ENCODE peak calls at places on chromosomes 1 and 21, in seven cellular contexts. A is NCI-H1105, F is uterus, Y is HT1080, G is caudate nucleus, B is ACHN, P is H7. N is an unnamed sample.

GRCh38 chr1:22208265-22208972 is 65.5 kb upstream of the WNT4 start:
- DNase-seq in A (no peak), F (no peak), Y (no peak), G (no peak), B (no peak), P (peak), N (no peak)

GRCh38 chr1:44012941-44013609 is 18.2 kb downstream of the SLC6A9 start:
- DNase-seq in A (no peak), F (no peak), Y (no peak), G (no peak), B (no peak), P (no peak), N (no peak)

GRCh38 chr1:201125805-201126204 is 1.2 kb downstream of the ASCL5 start:
- DNase-seq in A (no peak), F (peak), Y (no peak), G (no peak), B (no peak), P (no peak), N (no peak)

GRCh38 chr1:53698381-53698980 is 40.5 kb downstream of the GLIS1 start:
- DNase-seq in A (no peak), F (no peak), Y (no peak), G (no peak), B (no peak), P (no peak), N (no peak)

GRCh38 chr21:43712268-43712942 is 6.5 kb upstream of the PDXK start:
- DNase-seq in A (no peak), F (no peak), Y (peak), G (no peak), B (peak), P (peak), N (no peak)

GRCh38 chr1:88890790-88891317 is 513 bp downstream of the GTF2B start:
- DNase-seq in A (no peak), F (no peak), Y (no peak), G (no peak), B (peak), P (peak), N (no peak)

GRCh38 chr1:197130677-197131304 is 15.7 kb downstream of the ASPM start:
- DNase-seq in A (no peak), F (no peak), Y (no peak), G (no peak), B (peak), P (no peak), N (no peak)

GRCh38 chr1:202241376-202242079 is 47.9 kb downstream of the LGR6 start:
- DNase-seq in A (no peak), F (no peak), Y (no peak), G (no peak), B (peak), P (no peak), N (no peak)

GRCh38 chr1:18649713-18650370 is 19.2 kb downstream of the PAX7 start:
- DNase-seq in A (no peak), F (no peak), Y (no peak), G (no peak), B (no peak), P (no peak), N (no peak)

GRCh38 chr1:36771678-36772284 is 262.5 kb downstream of the GRIK3 start:
- DNase-seq in A (peak), F (no peak), Y (no peak), G (no peak), B (no peak), P (peak), N (no peak)

GRCh38 chr1:158998781-158999161 is 10.9 kb upstream of the IFI16 start:
- DNase-seq in A (peak), F (peak), Y (peak), G (no peak), B (peak), P (peak), N (no peak)

GRCh38 chr1:172373864-172374263 is 46.6 kb upstream of the C1orf105 start:
- DNase-seq in A (no peak), F (no peak), Y (no peak), G (no peak), B (no peak), P (no peak), N (no peak)

GRCh38 chr1:196494766-196495165 is 113.5 kb downstream of the KCNT2 start:
- DNase-seq in A (no peak), F (no peak), Y (no peak), G (no peak), B (no peak), P (no peak), N (no peak)

GRCh38 chr1:86466986-86467385 is 1.7 kb upstream of the CLCA1 start:
- DNase-seq in A (no peak), F (no peak), Y (peak), G (no peak), B (no peak), P (no peak), N (no peak)

GRCh38 chr1:39301606-39302005 is 97.1 kb downstream of the MACF1 start:
- DNase-seq in A (no peak), F (no peak), Y (no peak), G (no peak), B (no peak), P (no peak), N (no peak)

GRCh38 chr21:44511938-44512275 is 28.1 kb downstream of the KRTAP10-1 start:
- DNase-seq in A (no peak), F (no peak), Y (no peak), G (no peak), B (no peak), P (peak), N (no peak)

GRCh38 chr1:234535763-234536515 is 57.0 kb upstream of the TARBP1 start:
- DNase-seq in A (no peak), F (peak), Y (no peak), G (no peak), B (no peak), P (no peak), N (no peak)

GRCh38 chr1:6152882-6153281 is 27.2 kb downstream of the CHD5 start:
- DNase-seq in A (no peak), F (no peak), Y (no peak), G (no peak), B (no peak), P (no peak), N (no peak)

GRCh38 chr1:107140703-107141490 is at the start of gene NTNG1:
- DNase-seq in A (peak), F (no peak), Y (peak), G (no peak), B (peak), P (peak), N (no peak)

GRCh38 chr1:78331799-78332198 is 159.0 kb upstream of the PTGFR start:
- DNase-seq in A (no peak), F (no peak), Y (no peak), G (no peak), B (no peak), P (no peak), N (no peak)

GRCh38 chr1:112298558-112298957 is 97.5 kb upstream of the CTTNBP2NL start:
- DNase-seq in A (peak), F (no peak), Y (peak), G (no peak), B (peak), P (peak), N (peak)

GRCh38 chr1:175493999-175494336 is 249.4 kb downstream of the TNR start:
- DNase-seq in A (no peak), F (no peak), Y (no peak), G (no peak), B (no peak), P (peak), N (no peak)

GRCh38 chr1:153649137-153649866 is 9.2 kb upstream of the SNAPIN start:
- DNase-seq in A (no peak), F (no peak), Y (no peak), G (no peak), B (no peak), P (no peak), N (no peak)

GRCh38 chr1:19643113-19643512 is 998 bp upstream of the NBL1 start:
- DNase-seq in A (no peak), F (no peak), Y (peak), G (no peak), B (peak), P (peak), N (no peak)

GRCh38 chr1:209643295-209644020 is 8.8 kb downstream of the LAMB3 start:
- DNase-seq in A (no peak), F (peak), Y (no peak), G (peak), B (no peak), P (no peak), N (no peak)

GRCh38 chr21:28391938-28392337 is 600.7 kb downstream of the LTN1 start:
- DNase-seq in A (no peak), F (no peak), Y (no peak), G (no peak), B (no peak), P (no peak), N (no peak)

GRCh38 chr1:64515427-64515826 is 45.5 kb downstream of the CACHD1 start:
- DNase-seq in A (peak), F (peak), Y (no peak), G (no peak), B (no peak), P (no peak), N (no peak)

GRCh38 chr1:163047951-163048659 is 21.1 kb upstream of the RGS4 start:
- DNase-seq in A (no peak), F (no peak), Y (no peak), G (no peak), B (no peak), P (no peak), N (no peak)

GRCh38 chr1:62689524-62689923 is 1.3 kb upstream of the DOCK7 start:
- DNase-seq in A (no peak), F (no peak), Y (peak), G (no peak), B (peak), P (no peak), N (no peak)

GRCh38 chr1:222817529-222817928 is 2.7 kb downstream of the DISP1 start:
- DNase-seq in A (no peak), F (no peak), Y (peak), G (no peak), B (peak), P (no peak), N (no peak)

GRCh38 chr1:59184506-59184905 is 112.4 kb upstream of the FGGY start:
- DNase-seq in A (no peak), F (no peak), Y (no peak), G (no peak), B (no peak), P (no peak), N (no peak)

GRCh38 chr1:42157667-42158066 is 4.5 kb downstream of the GUCA2B start:
- DNase-seq in A (no peak), F (no peak), Y (peak), G (no peak), B (no peak), P (no peak), N (no peak)

GRCh38 chr1:56910441-56910985 is 55.3 kb downstream of the C8B start:
- DNase-seq in A (no peak), F (no peak), Y (no peak), G (no peak), B (no peak), P (no peak), N (no peak)

GRCh38 chr1:66982561-66983285 is 57.9 kb downstream of the MIER1 start:
- DNase-seq in A (no peak), F (no peak), Y (no peak), G (no peak), B (peak), P (no peak), N (no peak)

GRCh38 chr1:198620951-198621824 is 17.7 kb upstream of the PTPRC start:
- DNase-seq in A (no peak), F (no peak), Y (no peak), G (no peak), B (no peak), P (no peak), N (no peak)